ENCODE peak calls at places on chromosome 13, in eight cellular contexts. I is fibroblast of mammary gland, D is OCI-LY7, A is posterior vena cava, B is glutamatergic neuron, G is mesendoderm, W is colonic mucosa, Z is NCI-H1048. V is an unnamed sample.

GRCh38 chr13:30892966-30893365 is 13.1 kb upstream of the MEDAG start:
- DNase-seq in B (peak), W (no peak), I (peak), G (peak), A (peak), Z (no peak), D (peak), V (no peak)

GRCh38 chr13:31444266-31444862 is 244.6 kb downstream of the B3GLCT start:
- DNase-seq in W (no peak), Z (no peak), G (no peak), D (no peak), I (no peak), B (no peak), A (no peak), V (no peak)

GRCh38 chr13:112756967-112757758 is 67.3 kb downstream of the ATP11A start:
- DNase-seq in W (no peak), I (peak), D (no peak), Z (no peak), B (no peak), G (no peak), A (no peak), V (no peak)

GRCh38 chr13:43905435-43906031 is 25.8 kb downstream of the LACC1 start:
- DNase-seq in W (peak), B (no peak), A (no peak), D (peak), G (peak), I (peak), Z (no peak), V (no peak)

GRCh38 chr13:114110091-114110829 is 22.2 kb downstream of the RASA3 start:
- DNase-seq in B (peak), I (peak), G (peak), A (peak), W (no peak), Z (no peak), D (peak), V (peak)

GRCh38 chr13:33146843-33147611 is 130.8 kb downstream of the KL start:
- DNase-seq in W (no peak), Z (no peak), G (no peak), A (no peak), I (no peak), B (no peak), D (no peak), V (no peak)

GRCh38 chr13:59659981-59660380 is 503.7 kb downstream of the DIAPH3 start:
- DNase-seq in W (no peak), Z (no peak), D (no peak), I (no peak), G (no peak), B (no peak), A (no peak), V (no peak)

GRCh38 chr13:75365724-75366173 is 116.2 kb downstream of the TBC1D4 start:
- DNase-seq in B (no peak), A (no peak), W (no peak), G (peak), D (peak), Z (no peak), I (peak), V (no peak)

GRCh38 chr13:25377244-25377962 is 5.6 kb downstream of the ATP8A2 start:
- DNase-seq in G (no peak), D (no peak), Z (no peak), W (no peak), A (no peak), B (no peak), I (no peak), V (no peak)

GRCh38 chr13:111474136-111475002 is 153.9 kb downstream of the TEX29 start:
- DNase-seq in D (peak), W (no peak), G (peak), Z (no peak), B (no peak), I (peak), A (peak), V (no peak)

GRCh38 chr13:40153516-40153915 is 498.1 kb downstream of the COG6 start:
- DNase-seq in A (no peak), W (no peak), B (no peak), I (no peak), G (no peak), D (no peak), Z (no peak), V (no peak)

GRCh38 chr13:47829684-47830083 is 171.4 kb downstream of the SUCLA2 start:
- DNase-seq in G (no peak), A (no peak), Z (no peak), W (no peak), B (no peak), I (peak), D (no peak), V (no peak)

GRCh38 chr13:38255600-38255999 is 94.1 kb upstream of the UFM1 start:
- DNase-seq in D (no peak), B (no peak), W (no peak), A (no peak), G (peak), I (no peak), Z (no peak), V (no peak)

GRCh38 chr13:109869312-109870237 is 83.2 kb upstream of the IRS2 start:
- DNase-seq in B (no peak), A (peak), I (no peak), G (peak), D (no peak), W (peak), Z (peak), V (no peak)

GRCh38 chr13:53198017-53198416 is 169.4 kb downstream of the OLFM4 start:
- DNase-seq in D (no peak), G (peak), A (no peak), I (no peak), Z (no peak), B (no peak), W (no peak), V (no peak)

GRCh38 chr13:93767917-93768422 is 541.4 kb downstream of the GPC6 start:
- DNase-seq in Z (no peak), B (no peak), A (no peak), I (no peak), D (no peak), G (no peak), W (no peak), V (no peak)

GRCh38 chr13:98174995-98175394 is 2.1 kb downstream of the RNF113B start:
- DNase-seq in G (no peak), A (no peak), W (no peak), Z (no peak), D (no peak), I (no peak), B (no peak), V (no peak)

GRCh38 chr13:23020246-23020843 is 160.4 kb upstream of the SGCG start:
- DNase-seq in I (peak), W (peak), A (no peak), G (peak), Z (peak), B (peak), D (peak), V (no peak)

GRCh38 chr13:87356314-87356713 is 314.9 kb upstream of the SLITRK5 start:
- DNase-seq in G (no peak), I (no peak), A (no peak), W (no peak), B (no peak), D (no peak), Z (no peak), V (no peak)

GRCh38 chr13:108560092-108560491 is 69.3 kb upstream of the MYO16 start:
- DNase-seq in A (no peak), B (peak), I (no peak), Z (no peak), G (peak), W (no peak), D (no peak), V (no peak)

GRCh38 chr13:29566864-29567263 is 28.6 kb downstream of the SLC7A1 start:
- DNase-seq in W (no peak), G (no peak), B (no peak), I (no peak), Z (no peak), A (no peak), D (no peak), V (no peak)

GRCh38 chr13:113231306-113232207 is 22.1 kb downstream of the CUL4A start:
- DNase-seq in Z (no peak), W (no peak), B (no peak), G (no peak), A (no peak), D (no peak), I (no peak), V (no peak)

GRCh38 chr13:100983111-100983510 is 308.5 kb upstream of the TMTC4 start:
- DNase-seq in A (no peak), W (no peak), I (peak), G (no peak), B (no peak), Z (no peak), D (no peak), V (no peak)

GRCh38 chr13:79389031-79389430 is 17.0 kb downstream of the RBM26 start:
- DNase-seq in W (no peak), Z (no peak), D (no peak), A (no peak), G (no peak), I (no peak), B (no peak), V (no peak)

GRCh38 chr13:24606486-24607170 is 73.6 kb upstream of the ATP12A start:
- DNase-seq in Z (no peak), W (no peak), D (no peak), A (no peak), I (no peak), B (peak), G (no peak), V (no peak)

GRCh38 chr13:109198585-109198984 is 569.2 kb downstream of the MYO16 start:
- DNase-seq in Z (no peak), W (no peak), G (no peak), A (no peak), B (no peak), I (peak), D (no peak), V (no peak)

GRCh38 chr13:77492982-77493381 is 42.5 kb upstream of the SCEL start:
- DNase-seq in W (no peak), D (peak), A (no peak), G (peak), I (peak), B (no peak), Z (no peak), V (no peak)

GRCh38 chr13:101942038-101942437 is 459.8 kb downstream of the FGF14 start:
- DNase-seq in G (peak), I (peak), B (peak), D (peak), W (peak), A (no peak), Z (peak), V (no peak)

GRCh38 chr13:30750036-30750435 is 14.7 kb downstream of the ALOX5AP start:
- DNase-seq in A (no peak), D (no peak), I (no peak), W (no peak), B (no peak), Z (no peak), G (no peak), V (no peak)

GRCh38 chr13:31824705-31825512 is 85.6 kb downstream of the RXFP2 start:
- DNase-seq in D (peak), I (peak), W (no peak), A (no peak), B (peak), Z (no peak), G (peak), V (no peak)

GRCh38 chr13:31045621-31046081 is 113.2 kb downstream of the TEX26 start:
- DNase-seq in D (no peak), I (peak), A (peak), B (no peak), Z (no peak), G (peak), W (peak), V (peak)

GRCh38 chr13:42146359-42146758 is 97.9 kb downstream of the DGKH start:
- DNase-seq in B (no peak), G (no peak), A (no peak), D (no peak), I (no peak), W (no peak), Z (no peak), V (no peak)

GRCh38 chr13:97275265-97275664 is 53.1 kb downstream of the MBNL2 start:
- DNase-seq in W (no peak), D (no peak), B (no peak), A (no peak), Z (no peak), I (peak), G (no peak), V (no peak)

GRCh38 chr13:110518571-110518970 is 43.0 kb downstream of the RAB20 start:
- DNase-seq in G (no peak), D (no peak), W (peak), Z (no peak), B (no peak), A (no peak), I (no peak), V (no peak)

GRCh38 chr13:114145722-114146121 is 13.3 kb upstream of the RASA3 start:
- DNase-seq in A (no peak), W (no peak), B (no peak), G (no peak), D (no peak), I (no peak), Z (no peak), V (no peak)

V was measured in T-helper 22 cell.